ENCODE peak calls at places on chromosomes 16 and 17, in four cellular contexts. One of them, this sample, is unnamed.

GRCh38 chr17:50547035-50547735 is at the start of gene SPATA20:
- DNase-seq in retina: peak
- DNase-seq in NT2/D1: peak
- DNase-seq in BJ: peak
- DNase-seq in this sample: peak

GRCh38 chr17:43983196-43983514 is 21.3 kb upstream of the NAGS start:
- DNase-seq in retina: no peak
- DNase-seq in NT2/D1: no peak
- DNase-seq in BJ: no peak
- DNase-seq in this sample: no peak

GRCh38 chr17:72654746-72655145 is 437.7 kb downstream of the SLC39A11 start:
- DNase-seq in retina: no peak
- DNase-seq in NT2/D1: no peak
- DNase-seq in BJ: no peak
- DNase-seq in this sample: no peak

GRCh38 chr17:8314797-8315739 is 5.0 kb downstream of the ARHGEF15 start:
- DNase-seq in retina: peak
- DNase-seq in NT2/D1: no peak
- DNase-seq in BJ: no peak
- DNase-seq in this sample: no peak

GRCh38 chr16:86245895-86246294 is 264.4 kb upstream of the FOXF1 start:
- DNase-seq in retina: no peak
- DNase-seq in NT2/D1: no peak
- DNase-seq in BJ: no peak
- DNase-seq in this sample: no peak

GRCh38 chr16:85391769-85392583 is 221.1 kb upstream of the GSE1 start:
- DNase-seq in retina: no peak
- DNase-seq in NT2/D1: no peak
- DNase-seq in BJ: no peak
- DNase-seq in this sample: no peak

GRCh38 chr17:41131979-41132378 is 8.0 kb upstream of the KRTAP4-12 start:
- DNase-seq in retina: no peak
- DNase-seq in NT2/D1: no peak
- DNase-seq in BJ: no peak
- DNase-seq in this sample: peak

GRCh38 chr17:5883775-5884665 is 186.2 kb upstream of the WSCD1 start:
- DNase-seq in retina: no peak
- DNase-seq in NT2/D1: no peak
- DNase-seq in BJ: no peak
- DNase-seq in this sample: no peak

GRCh38 chr17:76736349-76737081 is 616 bp downstream of the SRSF2 start:
- DNase-seq in retina: peak
- DNase-seq in NT2/D1: no peak
- DNase-seq in BJ: no peak
- DNase-seq in this sample: peak

GRCh38 chr17:64022631-64023063 is 2.2 kb upstream of the ICAM2 start:
- DNase-seq in retina: no peak
- DNase-seq in NT2/D1: no peak
- DNase-seq in BJ: no peak
- DNase-seq in this sample: no peak

GRCh38 chr16:85422374-85423185 is 190.5 kb upstream of the GSE1 start:
- DNase-seq in retina: peak
- DNase-seq in NT2/D1: no peak
- DNase-seq in BJ: no peak
- DNase-seq in this sample: peak

GRCh38 chr17:28973414-28973813 is 22.1 kb upstream of the PHF12 start:
- DNase-seq in retina: no peak
- DNase-seq in NT2/D1: no peak
- DNase-seq in BJ: no peak
- DNase-seq in this sample: peak

GRCh38 chr16:65319621-65320231 is 197.9 kb upstream of the CDH11 start:
- DNase-seq in retina: no peak
- DNase-seq in NT2/D1: no peak
- DNase-seq in BJ: no peak
- DNase-seq in this sample: no peak

GRCh38 chr16:8567355-8568230 is 22.7 kb downstream of the TMEM114 start:
- DNase-seq in retina: peak
- DNase-seq in NT2/D1: peak
- DNase-seq in BJ: peak
- DNase-seq in this sample: peak

GRCh38 chr17:43871947-43872690 is 25.1 kb downstream of the CD300LG start:
- DNase-seq in retina: no peak
- DNase-seq in NT2/D1: no peak
- DNase-seq in BJ: no peak
- DNase-seq in this sample: no peak

GRCh38 chr16:74568961-74569631 is 37.8 kb downstream of the GLG1 start:
- DNase-seq in retina: no peak
- DNase-seq in NT2/D1: no peak
- DNase-seq in BJ: peak
- DNase-seq in this sample: no peak

GRCh38 chr16:24419709-24420108 is 119.7 kb upstream of the RBBP6 start:
- DNase-seq in retina: no peak
- DNase-seq in NT2/D1: peak
- DNase-seq in BJ: no peak
- DNase-seq in this sample: no peak

GRCh38 chr16:66481081-66481942 is 54.2 kb downstream of the BEAN1 start:
- DNase-seq in retina: no peak
- DNase-seq in NT2/D1: no peak
- DNase-seq in BJ: no peak
- DNase-seq in this sample: no peak

GRCh38 chr16:8931864-8932263 is 31.8 kb downstream of the USP7 start:
- DNase-seq in retina: peak
- DNase-seq in NT2/D1: peak
- DNase-seq in BJ: no peak
- DNase-seq in this sample: peak

GRCh38 chr17:66000216-66000615 is 191.7 kb downstream of the CEP112 start:
- DNase-seq in retina: no peak
- DNase-seq in NT2/D1: no peak
- DNase-seq in BJ: no peak
- DNase-seq in this sample: no peak

GRCh38 chr17:17523714-17524075 is 27.5 kb upstream of the RASD1 start:
- DNase-seq in retina: no peak
- DNase-seq in NT2/D1: no peak
- DNase-seq in BJ: no peak
- DNase-seq in this sample: no peak

This sample was measured in kidney glomerular epithelial cell.